ENCODE peak calls at places on chromosome 6, in eight cellular contexts. W, O, D, J, Q, X, Z and C are unnamed samples.

GRCh38 chr6:143901885-143902708 is 37.8 kb downstream of the ZC2HC1B start:
- DNase-seq in W (no peak), O (peak), D (peak), J (no peak), Q (no peak), X (no peak), Z (no peak), C (no peak)

GRCh38 chr6:31586013-31586412 is at the start of gene LST1:
- DNase-seq in W (no peak), O (no peak), D (no peak), J (no peak), Q (no peak), X (no peak), Z (peak), C (no peak)

GRCh38 chr6:158008894-158009891 is 27.5 kb downstream of the SYNJ2 start:
- DNase-seq in W (no peak), O (peak), D (peak), J (no peak), Q (no peak), X (no peak), Z (peak), C (no peak)

GRCh38 chr6:82143041-82143481 is 104.5 kb downstream of the IBTK start:
- DNase-seq in W (no peak), O (no peak), D (no peak), J (no peak), Q (no peak), X (no peak), Z (no peak), C (no peak)

GRCh38 chr6:44481765-44482164 is 94.3 kb downstream of the CDC5L start:
- DNase-seq in W (no peak), O (no peak), D (no peak), J (no peak), Q (no peak), X (no peak), Z (no peak), C (no peak)

GRCh38 chr6:98957440-98957839 is 9.7 kb upstream of the FBXL4 start:
- DNase-seq in W (peak), O (no peak), D (peak), J (peak), Q (peak), X (no peak), Z (no peak), C (peak)

GRCh38 chr6:136576821-136577220 is 26.6 kb upstream of the MAP7 start:
- DNase-seq in W (peak), O (no peak), D (no peak), J (no peak), Q (no peak), X (no peak), Z (no peak), C (no peak)

GRCh38 chr6:122289721-122290501 is 109.5 kb upstream of the HSF2 start:
- DNase-seq in W (peak), O (no peak), D (no peak), J (peak), Q (peak), X (no peak), Z (peak), C (peak)

GRCh38 chr6:170026272-170027110 is 264.4 kb downstream of the DLL1 start:
- DNase-seq in W (peak), O (no peak), D (peak), J (no peak), Q (no peak), X (no peak), Z (no peak), C (peak)

GRCh38 chr6:85005494-85005893 is 241.1 kb upstream of the TBX18 start:
- DNase-seq in W (no peak), O (no peak), D (no peak), J (no peak), Q (no peak), X (no peak), Z (no peak), C (no peak)

GRCh38 chr6:150055131-150055530 is 13.8 kb downstream of the ULBP3 start:
- DNase-seq in W (no peak), O (no peak), D (no peak), J (no peak), Q (no peak), X (no peak), Z (no peak), C (no peak)

GRCh38 chr6:44059359-44060342 is 67.6 kb downstream of the MRPL14 start:
- DNase-seq in W (peak), O (peak), D (no peak), J (no peak), Q (no peak), X (no peak), Z (peak), C (no peak)

GRCh38 chr6:3218266-3218665 is 9.2 kb downstream of the TUBB2B start:
- DNase-seq in W (no peak), O (no peak), D (no peak), J (no peak), Q (no peak), X (no peak), Z (no peak), C (no peak)

GRCh38 chr6:77136086-77136485 is 327.2 kb downstream of the HTR1B start:
- DNase-seq in W (peak), O (no peak), D (no peak), J (no peak), Q (no peak), X (no peak), Z (no peak), C (no peak)

GRCh38 chr6:112244428-112244827 is 9.9 kb downstream of the LAMA4 start:
- DNase-seq in W (no peak), O (no peak), D (no peak), J (no peak), Q (no peak), X (no peak), Z (no peak), C (no peak)

GRCh38 chr6:149428606-149429005 is 28.5 kb downstream of the SUMO4 start:
- DNase-seq in W (no peak), O (no peak), D (no peak), J (no peak), Q (no peak), X (no peak), Z (no peak), C (no peak)

GRCh38 chr6:88089708-88090107 is 42.1 kb downstream of the SPACA1 start:
- DNase-seq in W (no peak), O (no peak), D (no peak), J (no peak), Q (no peak), X (no peak), Z (no peak), C (no peak)

GRCh38 chr6:36323062-36323461 is 13.6 kb downstream of the BNIP5 start:
- DNase-seq in W (no peak), O (no peak), D (no peak), J (no peak), Q (no peak), X (no peak), Z (peak), C (no peak)

GRCh38 chr6:5541751-5542432 is 280.6 kb downstream of the FARS2 start:
- DNase-seq in W (peak), O (no peak), D (no peak), J (peak), Q (no peak), X (no peak), Z (no peak), C (no peak)

GRCh38 chr6:90947184-90948064 is 360.6 kb upstream of the MAP3K7 start:
- DNase-seq in W (no peak), O (peak), D (no peak), J (no peak), Q (no peak), X (no peak), Z (no peak), C (no peak)

GRCh38 chr6:14924126-14925024 is 321.5 kb upstream of the JARID2 start:
- DNase-seq in W (no peak), O (peak), D (no peak), J (no peak), Q (no peak), X (no peak), Z (no peak), C (no peak)

GRCh38 chr6:55209059-55209458 is 34.7 kb downstream of the HCRTR2 start:
- DNase-seq in W (peak), O (no peak), D (no peak), J (no peak), Q (no peak), X (no peak), Z (no peak), C (no peak)

GRCh38 chr6:35694462-35694861 is 5.7 kb upstream of the FKBP5 start:
- DNase-seq in W (peak), O (no peak), D (no peak), J (peak), Q (no peak), X (no peak), Z (peak), C (no peak)

GRCh38 chr6:2659882-2660281 is 90.8 kb downstream of the MYLK4 start:
- DNase-seq in W (peak), O (no peak), D (no peak), J (no peak), Q (no peak), X (no peak), Z (no peak), C (no peak)

GRCh38 chr6:6712258-6712978 is 123.9 kb downstream of the LY86 start:
- DNase-seq in W (peak), O (peak), D (peak), J (peak), Q (peak), X (no peak), Z (peak), C (peak)

GRCh38 chr6:121597654-121598053 is 162.2 kb downstream of the GJA1 start:
- DNase-seq in W (peak), O (no peak), D (no peak), J (peak), Q (no peak), X (no peak), Z (no peak), C (no peak)

GRCh38 chr6:47161176-47161687 is 119.1 kb upstream of the ADGRF1 start:
- DNase-seq in W (peak), O (no peak), D (peak), J (no peak), Q (no peak), X (no peak), Z (peak), C (peak)

GRCh38 chr6:33808781-33809180 is 5.0 kb upstream of the MLN start:
- DNase-seq in W (no peak), O (no peak), D (no peak), J (no peak), Q (no peak), X (no peak), Z (no peak), C (no peak)

GRCh38 chr6:33809619-33810018 is 5.8 kb upstream of the MLN start:
- DNase-seq in W (no peak), O (peak), D (no peak), J (no peak), Q (no peak), X (no peak), Z (no peak), C (no peak)

GRCh38 chr6:33807606-33808005 is 3.8 kb upstream of the MLN start:
- DNase-seq in W (no peak), O (no peak), D (no peak), J (no peak), Q (no peak), X (no peak), Z (peak), C (no peak)

GRCh38 chr6:33803571-33804053 is at the start of gene MLN:
- DNase-seq in W (no peak), O (no peak), D (no peak), J (no peak), Q (no peak), X (no peak), Z (no peak), C (no peak)

DNA sequence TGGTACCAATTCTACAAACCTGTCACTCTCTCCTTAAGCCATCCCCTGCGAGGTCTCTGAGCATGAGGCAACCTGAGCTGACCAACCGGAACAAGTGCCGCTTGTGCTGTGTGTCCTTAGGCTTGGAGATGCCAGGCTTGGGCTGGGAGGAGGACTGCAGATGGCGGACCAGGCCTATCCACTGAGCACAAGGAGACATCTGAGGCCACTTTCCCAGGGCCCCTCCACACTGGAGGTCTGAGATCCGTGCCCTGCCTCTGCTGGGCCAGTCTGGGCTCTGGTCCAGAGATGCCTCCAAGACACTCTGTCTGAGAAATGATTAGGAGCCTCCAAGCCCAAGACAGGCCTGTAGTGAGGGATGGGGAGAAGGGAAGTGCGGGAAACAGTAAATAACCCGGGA is 3.0 kb upstream of the MLN start:
- DNase-seq in W (no peak), O (no peak), D (no peak), J (no peak), Q (no peak), X (no peak), Z (no peak), C (no peak)
- TF ChIP-seq CTCF in W (no peak), O (no peak), D (no peak), J (no peak), Q (no peak), X (no peak), Z (no peak), C (no peak)

DNA sequence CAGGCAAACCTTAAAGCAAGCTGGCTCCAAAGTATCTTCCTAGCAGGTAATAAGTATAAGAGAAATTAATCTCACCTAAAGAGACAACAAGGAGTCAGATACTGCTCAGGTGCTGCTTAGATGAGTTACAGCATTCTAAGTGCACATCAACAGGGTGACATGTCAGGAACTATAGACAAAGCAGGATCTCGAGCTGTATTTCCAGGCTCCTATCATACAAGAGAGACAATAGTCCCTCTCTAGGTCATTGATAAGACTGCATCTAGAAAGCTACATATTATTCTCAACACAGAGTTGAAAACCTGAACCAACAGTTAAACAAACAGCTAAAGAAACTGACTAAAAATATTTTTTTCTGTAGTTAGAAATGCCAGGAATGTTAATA is 3.9 kb downstream of the PTPRK start:
- DNase-seq in W (peak), O (no peak), D (no peak), J (no peak), Q (no peak), X (no peak), Z (no peak), C (no peak)
- TF ChIP-seq CTCF in W (peak), O (peak), D (no peak), J (peak), Q (peak), X (no peak), Z (no peak), C (peak)

GRCh38 chr6:134537146-134537555 is 219.2 kb upstream of the SGK1 start:
- DNase-seq in W (peak), O (no peak), D (no peak), J (peak), Q (peak), X (no peak), Z (no peak), C (no peak)
- TF ChIP-seq CTCF in W (no peak), O (no peak), D (no peak), J (no peak), Q (no peak), X (no peak), Z (no peak), C (no peak)

GRCh38 chr6:40805336-40805735 is 218.2 kb upstream of the LRFN2 start:
- DNase-seq in W (no peak), O (no peak), D (no peak), J (no peak), Q (no peak), X (no peak), Z (no peak), C (no peak)

GRCh38 chr6:40803897-40804702 is 216.9 kb upstream of the LRFN2 start:
- DNase-seq in W (no peak), O (no peak), D (no peak), J (no peak), Q (no peak), X (no peak), Z (no peak), C (no peak)

GRCh38 chr6:40802481-40802880 is 215.3 kb upstream of the LRFN2 start:
- DNase-seq in W (no peak), O (no peak), D (no peak), J (no peak), Q (no peak), X (no peak), Z (no peak), C (no peak)

GRCh38 chr6:40806479-40806878 is 219.3 kb upstream of the LRFN2 start:
- DNase-seq in W (no peak), O (no peak), D (no peak), J (no peak), Q (no peak), X (no peak), Z (no peak), C (no peak)

GRCh38 chr6:40804905-40805304 is 217.7 kb upstream of the LRFN2 start:
- DNase-seq in W (no peak), O (no peak), D (no peak), J (no peak), Q (no peak), X (no peak), Z (no peak), C (no peak)
- TF ChIP-seq CTCF in W (peak), O (peak), D (no peak), J (peak), Q (peak), X (no peak), Z (peak), C (no peak)

GRCh38 chr6:37696841-37697735 is 595 bp downstream of the MDGA1 start:
- DNase-seq in W (no peak), O (peak), D (no peak), J (no peak), Q (no peak), X (no peak), Z (peak), C (peak)
- TF ChIP-seq CTCF in W (peak), O (no peak), D (no peak), J (no peak), Q (no peak), X (no peak), Z (peak), C (peak)

DNA sequence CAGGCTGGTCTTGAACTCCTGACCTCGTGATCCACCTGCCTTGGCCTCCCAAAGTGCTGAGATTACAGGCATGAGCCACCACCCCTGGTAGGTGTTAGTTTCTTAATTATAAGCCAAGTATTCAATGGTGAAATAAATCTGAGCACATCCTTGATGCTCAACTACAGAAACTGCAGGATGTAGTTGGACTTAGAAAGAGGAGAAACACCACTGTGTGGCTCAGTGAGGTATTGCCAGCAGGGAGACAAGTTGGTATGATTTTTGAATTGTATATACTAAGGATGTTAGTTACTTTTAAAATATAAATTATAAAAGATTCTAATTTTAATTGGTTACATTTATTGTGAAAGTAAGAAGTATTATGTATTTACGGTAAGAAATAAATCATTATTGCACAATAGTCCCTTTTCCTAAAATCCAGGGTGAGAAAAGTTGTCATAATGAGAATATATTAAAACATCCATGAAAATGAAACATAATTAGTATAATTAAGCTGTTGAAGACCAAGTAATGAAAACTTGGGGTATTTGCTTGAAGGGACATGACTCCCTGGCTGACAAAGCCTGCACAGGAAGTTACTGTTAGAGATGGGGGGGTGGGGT is 17.6 kb downstream of the SLC18B1 start:
- DNase-seq in W (peak), O (no peak), D (no peak), J (no peak), Q (peak), X (no peak), Z (peak), C (no peak)
- TF ChIP-seq CTCF in W (peak), O (no peak), D (no peak), J (peak), Q (peak), X (peak), Z (peak), C (peak)

GRCh38 chr6:166774770-166775169 is 147.7 kb upstream of the RPS6KA2 start:
- DNase-seq in W (no peak), O (no peak), D (no peak), J (no peak), Q (no peak), X (no peak), Z (no peak), C (peak)
- TF ChIP-seq CTCF in W (no peak), O (no peak), D (no peak), J (no peak), Q (no peak), X (no peak), Z (no peak), C (no peak)

GRCh38 chr6:39228992-39229767 is at the start of gene KCNK5:
- DNase-seq in W (peak), O (peak), D (peak), J (peak), Q (no peak), X (peak), Z (peak), C (peak)
- TF ChIP-seq CTCF in W (peak), O (peak), D (peak), J (peak), Q (peak), X (peak), Z (peak), C (peak)

GRCh38 chr6:161377116-161377515 is 103.3 kb upstream of the AGPAT4 start:
- DNase-seq in W (no peak), O (no peak), D (no peak), J (no peak), Q (no peak), X (no peak), Z (no peak), C (no peak)

GRCh38 chr6:161376367-161376766 is 102.5 kb upstream of the AGPAT4 start:
- DNase-seq in W (no peak), O (no peak), D (no peak), J (no peak), Q (no peak), X (no peak), Z (no peak), C (no peak)

GRCh38 chr6:161373905-161374451 is 100.1 kb upstream of the AGPAT4 start:
- DNase-seq in W (peak), O (peak), D (peak), J (peak), Q (peak), X (peak), Z (peak), C (peak)

GRCh38 chr6:161372422-161372793 is 98.5 kb upstream of the AGPAT4 start:
- DNase-seq in W (no peak), O (no peak), D (no peak), J (no peak), Q (no peak), X (no peak), Z (no peak), C (no peak)

GRCh38 chr6:161374971-161375873 is 101.4 kb upstream of the AGPAT4 start:
- DNase-seq in W (peak), O (peak), D (peak), J (no peak), Q (no peak), X (no peak), Z (peak), C (peak)
- TF ChIP-seq CTCF in W (peak), O (peak), D (no peak), J (peak), Q (peak), X (no peak), Z (peak), C (no peak)

GRCh38 chr6:110048221-110048875 is 70.2 kb downstream of the GPR6 start:
- DNase-seq in W (no peak), O (no peak), D (no peak), J (peak), Q (no peak), X (no peak), Z (no peak), C (no peak)
- TF ChIP-seq CTCF in W (no peak), O (no peak), D (no peak), J (no peak), Q (no peak), X (no peak), Z (no peak), C (no peak)